ENCODE peak calls at places on chromosome 3, in ten cellular contexts. One of them, this sample, is unnamed.

GRCh38 chr3:181565416-181565815 is 146.3 kb upstream of the SOX2 start:
- DNase-seq in BE2C: no peak
- DNase-seq in activated T-helper 1 cell treated with anti-CD3 and anti-CD28 coated beads, Interleukin-12 subunit alpha, Interleukin-12 subunit beta, Interleukin-2, Interleukin-4 antibody, amounts not matched to agents 30 ng/mL and 10 ng/mL and 1 ng/mL, durations not matched to agents 14 hours and 24 hours and 36 hours: no peak
- DNase-seq in fibroblast of the aortic adventitia: no peak
- DNase-seq in GM03348: no peak
- DNase-seq in activated CD4-positive, alpha-beta T cell treated with anti-CD3 and anti-CD28 coated beads, Interleukin-2, amount 50 U/mL, for 1 hour: no peak
- DNase-seq in CD4-positive, alpha-beta T cell: no peak
- DNase-seq in Peyer's patch: no peak
- DNase-seq in posterior vena cava: no peak
- DNase-seq in activated CD8-positive, alpha-beta memory T cell treated with anti-CD3 and anti-CD28 coated beads for 24 hours: no peak
- DNase-seq in this sample: no peak

GRCh38 chr3:32780735-32781210 is 37.0 kb upstream of the TRIM71 start:
- DNase-seq in activated CD4-positive, alpha-beta T cell treated with anti-CD3 and anti-CD28 coated beads, Interleukin-2, amount 50 U/mL, for 1 hour: no peak
- DNase-seq in CD4-positive, alpha-beta T cell: peak; percentile 2
- DNase-seq in BE2C: peak; percentile 51
- DNase-seq in GM03348: peak; percentile 69
- DNase-seq in activated CD8-positive, alpha-beta memory T cell treated with anti-CD3 and anti-CD28 coated beads for 24 hours: no peak
- DNase-seq in fibroblast of the aortic adventitia: peak; percentile 25
- DNase-seq in activated T-helper 1 cell treated with anti-CD3 and anti-CD28 coated beads, Interleukin-12 subunit alpha, Interleukin-12 subunit beta, Interleukin-2, Interleukin-4 antibody, amounts not matched to agents 30 ng/mL and 10 ng/mL and 1 ng/mL, durations not matched to agents 14 hours and 24 hours and 36 hours: peak; percentile 2
- DNase-seq in posterior vena cava: no peak
- DNase-seq in Peyer's patch: peak; percentile 57
- DNase-seq in this sample: peak; percentile 44

GRCh38 chr3:124769462-124769861 is 39.2 kb downstream of the UMPS start:
- DNase-seq in GM03348: no peak
- DNase-seq in activated CD8-positive, alpha-beta memory T cell treated with anti-CD3 and anti-CD28 coated beads for 24 hours: no peak
- DNase-seq in activated T-helper 1 cell treated with anti-CD3 and anti-CD28 coated beads, Interleukin-12 subunit alpha, Interleukin-12 subunit beta, Interleukin-2, Interleukin-4 antibody, amounts not matched to agents 30 ng/mL and 10 ng/mL and 1 ng/mL, durations not matched to agents 14 hours and 24 hours and 36 hours: no peak
- DNase-seq in posterior vena cava: no peak
- DNase-seq in fibroblast of the aortic adventitia: no peak
- DNase-seq in BE2C: no peak
- DNase-seq in activated CD4-positive, alpha-beta T cell treated with anti-CD3 and anti-CD28 coated beads, Interleukin-2, amount 50 U/mL, for 1 hour: no peak
- DNase-seq in CD4-positive, alpha-beta T cell: no peak
- DNase-seq in Peyer's patch: no peak
- DNase-seq in this sample: no peak

GRCh38 chr3:101849714-101850326 is 506 bp downstream of the NFKBIZ start:
- DNase-seq in GM03348: peak; percentile 57
- DNase-seq in activated CD8-positive, alpha-beta memory T cell treated with anti-CD3 and anti-CD28 coated beads for 24 hours: peak; percentile 84
- DNase-seq in posterior vena cava: peak; percentile 89
- DNase-seq in activated T-helper 1 cell treated with anti-CD3 and anti-CD28 coated beads, Interleukin-12 subunit alpha, Interleukin-12 subunit beta, Interleukin-2, Interleukin-4 antibody, amounts not matched to agents 30 ng/mL and 10 ng/mL and 1 ng/mL, durations not matched to agents 14 hours and 24 hours and 36 hours: peak; percentile 59
- DNase-seq in BE2C: peak; percentile 66
- DNase-seq in CD4-positive, alpha-beta T cell: peak; percentile 60
- DNase-seq in Peyer's patch: peak; percentile 77
- DNase-seq in fibroblast of the aortic adventitia: no peak
- DNase-seq in activated CD4-positive, alpha-beta T cell treated with anti-CD3 and anti-CD28 coated beads, Interleukin-2, amount 50 U/mL, for 1 hour: peak; percentile 55
- DNase-seq in this sample: peak; percentile 65

GRCh38 chr3:79846148-79846933 is 78.5 kb upstream of the ROBO1 start:
- DNase-seq in fibroblast of the aortic adventitia: no peak
- DNase-seq in activated T-helper 1 cell treated with anti-CD3 and anti-CD28 coated beads, Interleukin-12 subunit alpha, Interleukin-12 subunit beta, Interleukin-2, Interleukin-4 antibody, amounts not matched to agents 30 ng/mL and 10 ng/mL and 1 ng/mL, durations not matched to agents 14 hours and 24 hours and 36 hours: no peak
- DNase-seq in Peyer's patch: no peak
- DNase-seq in CD4-positive, alpha-beta T cell: no peak
- DNase-seq in GM03348: no peak
- DNase-seq in BE2C: no peak
- DNase-seq in activated CD8-positive, alpha-beta memory T cell treated with anti-CD3 and anti-CD28 coated beads for 24 hours: no peak
- DNase-seq in posterior vena cava: no peak
- DNase-seq in activated CD4-positive, alpha-beta T cell treated with anti-CD3 and anti-CD28 coated beads, Interleukin-2, amount 50 U/mL, for 1 hour: no peak
- DNase-seq in this sample: peak; percentile 48

GRCh38 chr3:81242871-81243270 is 518.6 kb downstream of the GBE1 start:
- DNase-seq in activated T-helper 1 cell treated with anti-CD3 and anti-CD28 coated beads, Interleukin-12 subunit alpha, Interleukin-12 subunit beta, Interleukin-2, Interleukin-4 antibody, amounts not matched to agents 30 ng/mL and 10 ng/mL and 1 ng/mL, durations not matched to agents 14 hours and 24 hours and 36 hours: no peak
- DNase-seq in CD4-positive, alpha-beta T cell: no peak
- DNase-seq in activated CD8-positive, alpha-beta memory T cell treated with anti-CD3 and anti-CD28 coated beads for 24 hours: no peak
- DNase-seq in BE2C: no peak
- DNase-seq in activated CD4-positive, alpha-beta T cell treated with anti-CD3 and anti-CD28 coated beads, Interleukin-2, amount 50 U/mL, for 1 hour: no peak
- DNase-seq in posterior vena cava: no peak
- DNase-seq in fibroblast of the aortic adventitia: peak; percentile 38
- DNase-seq in Peyer's patch: no peak
- DNase-seq in GM03348: peak; percentile 19
- DNase-seq in this sample: no peak

GRCh38 chr3:111548060-111548459 is 6.1 kb downstream of the CD96 start:
- DNase-seq in Peyer's patch: no peak
- DNase-seq in posterior vena cava: no peak
- DNase-seq in CD4-positive, alpha-beta T cell: no peak
- DNase-seq in BE2C: no peak
- DNase-seq in activated CD4-positive, alpha-beta T cell treated with anti-CD3 and anti-CD28 coated beads, Interleukin-2, amount 50 U/mL, for 1 hour: no peak
- DNase-seq in fibroblast of the aortic adventitia: no peak
- DNase-seq in GM03348: no peak
- DNase-seq in activated T-helper 1 cell treated with anti-CD3 and anti-CD28 coated beads, Interleukin-12 subunit alpha, Interleukin-12 subunit beta, Interleukin-2, Interleukin-4 antibody, amounts not matched to agents 30 ng/mL and 10 ng/mL and 1 ng/mL, durations not matched to agents 14 hours and 24 hours and 36 hours: no peak
- DNase-seq in activated CD8-positive, alpha-beta memory T cell treated with anti-CD3 and anti-CD28 coated beads for 24 hours: no peak
- DNase-seq in this sample: no peak

GRCh38 chr3:4060064-4060463 is 243.1 kb upstream of the SETMAR start:
- DNase-seq in fibroblast of the aortic adventitia: no peak
- DNase-seq in GM03348: no peak
- DNase-seq in Peyer's patch: no peak
- DNase-seq in activated CD8-positive, alpha-beta memory T cell treated with anti-CD3 and anti-CD28 coated beads for 24 hours: no peak
- DNase-seq in CD4-positive, alpha-beta T cell: no peak
- DNase-seq in activated T-helper 1 cell treated with anti-CD3 and anti-CD28 coated beads, Interleukin-12 subunit alpha, Interleukin-12 subunit beta, Interleukin-2, Interleukin-4 antibody, amounts not matched to agents 30 ng/mL and 10 ng/mL and 1 ng/mL, durations not matched to agents 14 hours and 24 hours and 36 hours: no peak
- DNase-seq in BE2C: no peak
- DNase-seq in activated CD4-positive, alpha-beta T cell treated with anti-CD3 and anti-CD28 coated beads, Interleukin-2, amount 50 U/mL, for 1 hour: no peak
- DNase-seq in posterior vena cava: no peak
- DNase-seq in this sample: no peak

GRCh38 chr3:140292154-140292553 is 357.2 kb downstream of the CLSTN2 start:
- DNase-seq in BE2C: no peak
- DNase-seq in activated T-helper 1 cell treated with anti-CD3 and anti-CD28 coated beads, Interleukin-12 subunit alpha, Interleukin-12 subunit beta, Interleukin-2, Interleukin-4 antibody, amounts not matched to agents 30 ng/mL and 10 ng/mL and 1 ng/mL, durations not matched to agents 14 hours and 24 hours and 36 hours: no peak
- DNase-seq in fibroblast of the aortic adventitia: peak; percentile 11
- DNase-seq in CD4-positive, alpha-beta T cell: no peak
- DNase-seq in GM03348: peak; percentile 22
- DNase-seq in activated CD8-positive, alpha-beta memory T cell treated with anti-CD3 and anti-CD28 coated beads for 24 hours: no peak
- DNase-seq in activated CD4-positive, alpha-beta T cell treated with anti-CD3 and anti-CD28 coated beads, Interleukin-2, amount 50 U/mL, for 1 hour: no peak
- DNase-seq in Peyer's patch: no peak
- DNase-seq in posterior vena cava: no peak
- DNase-seq in this sample: no peak

GRCh38 chr3:162489853-162490252 is 993.2 kb downstream of the OTOL1 start:
- DNase-seq in activated CD8-positive, alpha-beta memory T cell treated with anti-CD3 and anti-CD28 coated beads for 24 hours: no peak
- DNase-seq in posterior vena cava: no peak
- DNase-seq in CD4-positive, alpha-beta T cell: no peak
- DNase-seq in activated CD4-positive, alpha-beta T cell treated with anti-CD3 and anti-CD28 coated beads, Interleukin-2, amount 50 U/mL, for 1 hour: no peak
- DNase-seq in BE2C: no peak
- DNase-seq in GM03348: no peak
- DNase-seq in fibroblast of the aortic adventitia: no peak
- DNase-seq in activated T-helper 1 cell treated with anti-CD3 and anti-CD28 coated beads, Interleukin-12 subunit alpha, Interleukin-12 subunit beta, Interleukin-2, Interleukin-4 antibody, amounts not matched to agents 30 ng/mL and 10 ng/mL and 1 ng/mL, durations not matched to agents 14 hours and 24 hours and 36 hours: no peak
- DNase-seq in Peyer's patch: no peak
- DNase-seq in this sample: no peak

GRCh38 chr3:5231067-5231466 is 43.6 kb downstream of the EDEM1 start:
- DNase-seq in activated CD8-positive, alpha-beta memory T cell treated with anti-CD3 and anti-CD28 coated beads for 24 hours: no peak
- DNase-seq in activated T-helper 1 cell treated with anti-CD3 and anti-CD28 coated beads, Interleukin-12 subunit alpha, Interleukin-12 subunit beta, Interleukin-2, Interleukin-4 antibody, amounts not matched to agents 30 ng/mL and 10 ng/mL and 1 ng/mL, durations not matched to agents 14 hours and 24 hours and 36 hours: no peak
- DNase-seq in fibroblast of the aortic adventitia: no peak
- DNase-seq in activated CD4-positive, alpha-beta T cell treated with anti-CD3 and anti-CD28 coated beads, Interleukin-2, amount 50 U/mL, for 1 hour: no peak
- DNase-seq in Peyer's patch: no peak
- DNase-seq in GM03348: no peak
- DNase-seq in BE2C: no peak
- DNase-seq in posterior vena cava: no peak
- DNase-seq in CD4-positive, alpha-beta T cell: no peak
- DNase-seq in this sample: no peak